ENCODE peak calls at places on chromosomes 2 and 18, in five cellular contexts. J, I, K, L and P are unnamed samples. For H3K4me1, the result is how much of the 10 kb centered on the place peaks cover.

GRCh38 chr18:25646971-25647370 is 295.0 kb upstream of the ZNF521 start:
- DNase-seq in J (no peak), I (no peak), K (no peak), L (no peak), P (no peak)

GRCh38 chr2:31404302-31404701 is 10.2 kb downstream of the XDH start:
- DNase-seq in J (no peak), I (no peak), K (no peak), L (no peak), P (no peak)

GRCh38 chr18:79485788-79486355 is 90.1 kb downstream of the NFATC1 start:
- DNase-seq in J (no peak), I (no peak), K (peak), L (peak), P (no peak)

GRCh38 chr2:73952499-73953446 is 26.1 kb downstream of the DGUOK start:
- DNase-seq in J (no peak), I (no peak), K (no peak), L (no peak), P (no peak)

GRCh38 chr2:183872131-183872530 is 726.2 kb upstream of the ZNF804A start:
- DNase-seq in J (no peak), I (no peak), K (no peak), L (no peak), P (no peak)

GRCh38 chr2:70381235-70381634 is 79.4 kb upstream of the FAM136A start:
- DNase-seq in J (no peak), I (no peak), K (no peak), L (no peak), P (no peak)

GRCh38 chr18:55321268-55322175 is 266.5 kb downstream of the TCF4 start:
- DNase-seq in J (peak), I (peak), K (peak), L (peak), P (peak)

GRCh38 chr2:233430091-233430490 is 75.8 kb downstream of the DGKD start:
- DNase-seq in J (no peak), I (no peak), K (no peak), L (no peak), P (no peak)

GRCh38 chr2:178628590-178628989 is 148.3 kb downstream of the PLEKHA3 start:
- DNase-seq in J (no peak), I (no peak), K (no peak), L (no peak), P (no peak)

GRCh38 chr2:130307850-130308249 is 34.8 kb upstream of the IMP4 start:
- DNase-seq in J (no peak), I (no peak), K (no peak), L (no peak), P (no peak)

GRCh38 chr2:134314656-134315377 is 60.9 kb downstream of the MGAT5 start:
- DNase-seq in J (no peak), I (no peak), K (no peak), L (no peak), P (no peak)

GRCh38 chr2:45119855-45120254 is 110.6 kb upstream of the SIX2 start:
- DNase-seq in J (no peak), I (no peak), K (no peak), L (no peak), P (no peak)

GRCh38 chr2:165474621-165475269 is 5.2 kb downstream of the CSRNP3 start:
- DNase-seq in J (no peak), I (no peak), K (no peak), L (no peak), P (no peak)

GRCh38 chr2:15298769-15299168 is 262.4 kb downstream of the NBAS start:
- DNase-seq in J (no peak), I (no peak), K (no peak), L (peak), P (no peak)

GRCh38 chr2:9699139-9699823 is 68.5 kb upstream of the YWHAQ start:
- DNase-seq in J (no peak), I (no peak), K (no peak), L (peak), P (no peak)

GRCh38 chr2:217937446-217937845 is 65.3 kb downstream of the TNS1 start:
- DNase-seq in J (no peak), I (peak), K (no peak), L (no peak), P (no peak)

GRCh38 chr18:44180683-44181082 is 500.0 kb upstream of the SETBP1 start:
- DNase-seq in J (no peak), I (no peak), K (no peak), L (no peak), P (no peak)

GRCh38 chr2:97763176-97763845 is 49.9 kb downstream of the ZAP70 start:
- DNase-seq in J (no peak), I (no peak), K (no peak), L (no peak), P (no peak)

GRCh38 chr2:213429516-213429915 is 145.3 kb downstream of the SPAG16 start:
- DNase-seq in J (no peak), I (no peak), K (no peak), L (no peak), P (no peak)

GRCh38 chr2:46481541-46482193 is 2.3 kb downstream of the TMEM247 start:
- DNase-seq in J (no peak), I (no peak), K (no peak), L (no peak), P (no peak)

GRCh38 chr2:225122582-225123486 is 80.6 kb upstream of the DOCK10 start:
- DNase-seq in J (no peak), I (no peak), K (no peak), L (no peak), P (peak)

GRCh38 chr2:178891265-178891958 is 84.2 kb upstream of the TTN start:
- DNase-seq in J (peak), I (peak), K (no peak), L (no peak), P (peak)

GRCh38 chr2:96806468-96807126 is 9.5 kb upstream of the CNNM3 start:
- DNase-seq in J (no peak), I (no peak), K (no peak), L (peak), P (no peak)

GRCh38 chr2:145692971-145693478 is 1173.1 kb upstream of the ZEB2 start:
- DNase-seq in J (no peak), I (peak), K (no peak), L (no peak), P (no peak)

GRCh38 chr2:226023383-226023782 is 623.9 kb downstream of the NYAP2 start:
- DNase-seq in J (no peak), I (no peak), K (no peak), L (no peak), P (no peak)

GRCh38 chr2:198717451-198717850 is 740.3 kb downstream of the SATB2 start:
- DNase-seq in J (no peak), I (no peak), K (no peak), L (no peak), P (no peak)

GRCh38 chr2:202577250-202578183 is 57.3 kb upstream of the FAM117B start:
- DNase-seq in J (no peak), I (no peak), K (no peak), L (no peak), P (no peak)

GRCh38 chr2:166234112-166234846 is 106.5 kb upstream of the SCN1A start:
- DNase-seq in J (no peak), I (no peak), K (no peak), L (no peak), P (no peak)

GRCh38 chr18:31056296-31056695 is 13.8 kb upstream of the DSC3 start:
- DNase-seq in J (no peak), I (no peak), K (no peak), L (no peak), P (no peak)

GRCh38 chr2:30201990-30202389 is 29.3 kb upstream of the LBH start:
- DNase-seq in J (no peak), I (peak), K (no peak), L (peak), P (no peak)

GRCh38 chr18:49020621-49021021 is 69.9 kb upstream of the SMAD7 start:
- DNase-seq in J (peak), I (peak), K (peak), L (no peak), P (no peak)

GRCh38 chr2:215698566-215698965 is 262.7 kb upstream of the FN1 start:
- DNase-seq in J (no peak), I (no peak), K (no peak), L (no peak), P (no peak)

GRCh38 chr2:121205321-121205942 is 79.6 kb downstream of the TFCP2L1 start:
- DNase-seq in J (no peak), I (peak), K (no peak), L (no peak), P (no peak)

GRCh38 chr2:232668805-232669444 is 28.2 kb upstream of the GIGYF2 start:
- DNase-seq in J (no peak), I (peak), K (no peak), L (no peak), P (no peak)

DNA sequence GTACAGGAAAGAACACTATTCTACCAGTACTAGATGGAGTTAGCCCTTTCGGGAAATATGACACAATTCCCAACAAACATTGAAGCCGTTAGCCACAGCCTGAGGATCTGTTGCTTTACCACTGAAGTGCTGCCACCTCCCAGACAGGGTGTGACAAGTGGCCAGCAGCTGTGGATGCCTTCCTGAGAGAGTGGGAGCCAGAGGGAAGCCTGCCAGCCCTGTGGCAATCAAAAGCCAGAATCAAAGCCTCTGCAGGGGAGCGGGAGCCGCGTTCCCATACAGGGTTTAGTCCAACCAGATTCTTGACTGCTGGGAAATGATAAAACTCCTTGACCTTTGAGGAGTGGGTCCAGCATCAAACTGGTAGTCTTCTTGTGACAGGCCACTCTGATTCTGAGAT is 38.0 kb downstream of the SLC4A1AP start:
- DNase-seq in J (no peak), I (no peak), K (no peak), L (no peak), P (no peak)
- TF ChIP-seq EP300 in J (no peak), I (no peak), K (no peak), L (no peak), P (peak)

GRCh38 chr2:219386532-219387280 is 1.0 kb downstream of the DNPEP start:
- DNase-seq in J (no peak), I (no peak), K (no peak), L (no peak), P (no peak)
- H3K4me1 ChIP-seq in J (under half), I (under half), K (under half), L (under half), P (under half)

GRCh38 chr2:174122185-174122584 is 126.1 kb downstream of the OLA1 start:
- DNase-seq in J (no peak), I (no peak), K (no peak), L (no peak), P (no peak)

GRCh38 chr2:174121612-174122011 is 126.7 kb downstream of the OLA1 start:
- DNase-seq in J (no peak), I (no peak), K (no peak), L (no peak), P (no peak)

GRCh38 chr2:174120346-174120745 is 128.0 kb downstream of the OLA1 start:
- DNase-seq in J (no peak), I (no peak), K (no peak), L (no peak), P (no peak)

GRCh38 chr2:174121178-174121577 is 127.2 kb downstream of the OLA1 start:
- DNase-seq in J (no peak), I (no peak), K (no peak), L (no peak), P (no peak)

GRCh38 chr2:174117951-174118930 is 130.1 kb downstream of the OLA1 start:
- DNase-seq in J (no peak), I (no peak), K (no peak), L (no peak), P (no peak)
- H3K27ac ChIP-seq in J (no peak), I (no peak), K (no peak), L (no peak), P (no peak)

DNA sequence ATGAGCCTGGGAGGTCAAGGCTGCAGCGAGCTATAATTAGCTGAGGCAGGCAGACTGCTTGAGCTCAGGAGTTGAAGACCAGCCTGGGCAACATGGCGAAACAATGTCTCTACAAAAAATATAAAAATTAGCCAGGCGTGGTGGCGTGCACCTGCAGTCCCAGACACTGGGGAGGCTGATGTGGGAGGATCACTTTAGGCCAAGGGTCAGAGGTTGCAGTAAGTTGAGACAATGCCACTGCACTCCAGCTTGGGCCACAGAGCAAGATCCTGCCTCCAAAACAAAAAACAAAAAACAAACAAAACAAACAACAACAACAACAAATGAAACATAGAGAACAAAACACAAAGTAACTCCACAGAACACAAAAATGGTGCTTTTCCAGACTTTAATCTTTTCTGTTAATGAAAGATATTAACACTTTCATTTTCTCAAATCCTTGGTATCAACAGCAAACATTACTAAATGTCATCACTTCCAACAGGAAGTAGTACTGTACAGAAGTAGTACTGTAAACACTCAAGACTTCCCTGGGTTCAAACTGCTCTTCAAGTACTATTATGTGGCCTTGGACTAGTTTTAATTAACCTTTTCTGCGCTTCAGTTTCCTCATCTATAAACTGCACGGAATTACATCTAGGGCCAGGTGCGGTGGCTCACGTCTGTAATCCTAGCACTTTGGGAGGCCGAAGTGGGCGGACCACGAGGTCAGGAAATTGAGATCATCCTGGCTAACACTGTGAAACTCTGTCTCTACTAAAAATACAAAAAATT is 27.9 kb downstream of the PUM2 start:
- DNase-seq in J (no peak), I (no peak), K (no peak), L (no peak), P (no peak)
- TF ChIP-seq EP300 in J (no peak), I (no peak), K (no peak), L (no peak), P (no peak)

GRCh38 chr2:203685789-203686433 is 20.5 kb upstream of the CD28 start:
- DNase-seq in J (no peak), I (no peak), K (no peak), L (no peak), P (no peak)
- H3K4me1 ChIP-seq in J (under half), I (under half), K (half or more), L (under half), P (under half)

DNA sequence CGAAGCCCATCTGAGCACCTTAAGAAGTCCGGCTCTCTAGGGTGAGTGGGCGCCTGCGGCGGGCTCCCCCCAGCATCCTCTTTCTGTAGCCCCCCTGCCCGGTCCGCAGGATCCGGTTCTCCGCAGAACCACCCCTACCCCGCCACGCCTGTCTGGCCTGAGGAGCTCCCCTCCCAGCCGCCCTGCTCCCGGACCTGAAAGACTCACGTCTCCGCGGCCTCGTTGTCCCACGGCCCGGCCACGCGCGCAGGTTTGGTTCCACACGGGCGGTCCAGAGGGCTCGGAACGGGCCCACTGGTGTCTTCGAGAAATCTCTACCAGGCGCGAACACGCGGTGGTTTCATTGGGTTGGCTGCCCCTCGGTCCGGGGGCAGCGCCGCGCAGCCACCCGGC is 237 bp downstream of the SLC39A6 start:
- DNase-seq in J (no peak), I (no peak), K (peak), L (peak), P (no peak)
- H3K27ac ChIP-seq in J (peak), I (peak), K (peak), L (peak), P (peak)

GRCh38 chr2:1623906-1624445 is 120.3 kb downstream of the PXDN start:
- DNase-seq in J (no peak), I (no peak), K (no peak), L (peak), P (no peak)
- TF ChIP-seq EP300 in J (no peak), I (no peak), K (no peak), L (no peak), P (no peak)

GRCh38 chr2:230900336-230900995 is 24.6 kb downstream of the GPR55 start:
- DNase-seq in J (peak), I (peak), K (peak), L (peak), P (no peak)

GRCh38 chr2:230901006-230901405 is 24.0 kb downstream of the GPR55 start:
- DNase-seq in J (peak), I (no peak), K (peak), L (peak), P (no peak)

GRCh38 chr2:230899287-230899686 is 25.8 kb downstream of the GPR55 start:
- DNase-seq in J (peak), I (peak), K (peak), L (peak), P (no peak)

GRCh38 chr2:230898661-230899091 is 26.4 kb downstream of the GPR55 start:
- DNase-seq in J (peak), I (no peak), K (peak), L (peak), P (no peak)

GRCh38 chr2:230899786-230900185 is 25.3 kb downstream of the GPR55 start:
- DNase-seq in J (no peak), I (no peak), K (peak), L (no peak), P (no peak)
- H3K4me1 ChIP-seq in J (under half), I (under half), K (under half), L (under half), P (under half)

DNA sequence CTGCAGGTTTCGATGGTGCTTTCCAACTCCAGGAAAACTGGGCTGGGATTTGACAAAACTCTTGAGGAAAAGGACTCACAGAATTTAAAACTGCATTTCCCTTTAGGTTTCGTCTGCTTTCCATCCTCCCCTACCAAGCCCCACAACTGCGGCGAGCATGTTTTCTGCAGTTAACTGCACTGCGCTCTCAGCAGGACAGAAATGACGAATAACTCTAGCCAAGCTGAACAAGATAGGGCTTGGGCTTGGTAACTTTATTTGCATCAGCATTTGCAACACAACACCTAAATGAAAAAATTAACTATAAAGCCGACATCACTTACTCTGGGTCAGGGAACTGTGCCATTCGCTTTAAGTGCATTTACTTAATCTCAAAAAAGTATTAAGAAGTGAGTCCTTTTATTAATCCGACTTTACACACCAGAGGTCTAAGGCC is 666 bp upstream of the PIKFYVE start:
- DNase-seq in J (peak), I (no peak), K (no peak), L (no peak), P (no peak)
- H3K27ac ChIP-seq in J (peak), I (peak), K (peak), L (peak), P (peak)

GRCh38 chr2:65227471-65228248 is at the start of gene ACTR2:
- DNase-seq in J (peak), I (peak), K (peak), L (peak), P (peak)
- TF ChIP-seq EP300 in J (no peak), I (no peak), K (no peak), L (no peak), P (no peak)